ENCODE peak calls at places on chromosome 1, in nine cellular contexts. S is GM18507; T is activated CD8-positive, alpha-beta T cell treated with anti-CD3 and anti-CD28 coated beads, Interleukin-2, amount 10 ng/mL, durations not matched to agents 7 days and 5 days; Z is C1 segment of cervical spinal cord; F is astrocyte; E is upper lobe of right lung; G is lung; A is caudate nucleus; D is stimulated activated CD8-positive, alpha-beta memory T cell treated with anti-CD3 and anti-CD28 coated beads, Interleukin-4, amount 100 ng/mL, for 4 hours. P is an unnamed sample.

GRCh38 chr1:21313146-21313885 is 23.1 kb upstream of the ECE1 start:
- DNase-seq in E (no peak), F (peak), Z (no peak), G (no peak), A (no peak), D (no peak), S (no peak), T (no peak), P (no peak)

GRCh38 chr1:93079685-93080141 is 630 bp downstream of the MTF2 start:
- DNase-seq in S (no peak), G (peak), D (no peak), Z (no peak), E (peak), A (peak), F (no peak), T (peak), P (no peak)

GRCh38 chr1:6298940-6299465 is 38.1 kb upstream of the GPR153 start:
- DNase-seq in Z (no peak), S (no peak), A (no peak), D (no peak), F (no peak), T (no peak), E (no peak), G (no peak), P (no peak)

GRCh38 chr1:199279872-199280649 is 641.2 kb downstream of the PTPRC start:
- DNase-seq in S (no peak), T (no peak), F (no peak), Z (no peak), E (no peak), G (no peak), D (no peak), A (no peak), P (no peak)

GRCh38 chr1:232600430-232601258 is 29.3 kb downstream of the SIPA1L2 start:
- DNase-seq in E (no peak), T (no peak), Z (no peak), G (no peak), F (peak), D (no peak), A (no peak), S (no peak), P (no peak)

GRCh38 chr1:50278961-50279360 is 144.3 kb downstream of the DMRTA2 start:
- DNase-seq in E (no peak), F (no peak), G (no peak), T (no peak), A (no peak), D (no peak), Z (no peak), S (no peak), P (no peak)

GRCh38 chr1:20875198-20875973 is 88.3 kb upstream of the HP1BP3 start:
- DNase-seq in T (no peak), A (no peak), D (no peak), E (no peak), Z (no peak), G (no peak), F (no peak), S (no peak), P (no peak)

GRCh38 chr1:23424171-23424959 is at the start of gene TCEA3:
- DNase-seq in E (peak), D (no peak), A (no peak), G (peak), T (peak), F (no peak), Z (no peak), S (no peak), P (no peak)

GRCh38 chr1:25765152-25765909 is 34.7 kb upstream of the SELENON start:
- DNase-seq in Z (no peak), S (no peak), A (no peak), T (no peak), D (no peak), E (no peak), F (no peak), G (no peak), P (no peak)

GRCh38 chr1:234913771-234914170 is 214.9 kb downstream of the TOMM20 start:
- DNase-seq in F (no peak), E (no peak), T (no peak), S (no peak), G (no peak), Z (no peak), A (no peak), D (no peak), P (no peak)